ENCODE peak calls at places on chromosomes 6 and 20, in ten cellular contexts. B is upper lobe of left lung; Q is osteoblast; J is tibial artery; W is upper lobe of right lung; E is heart right ventricle; T is K562; U is psoas muscle; S is PC-3; M is CD8-positive, alpha-beta T cell. A is an unnamed sample.
A peak's percentile ranks its signal among the peaks of the same experiment; 100 is the strongest.

GRCh38 chr20:63406617-63407245 is 45.6 kb upstream of the CHRNA4 start:
- DNase-seq in J (no peak), U (no peak), T (no peak), W (no peak), B (no peak), E (no peak), M (no peak), S (no peak), Q (no peak), A (no peak)

GRCh38 chr6:127939442-127940066 is 38.7 kb upstream of the THEMIS start:
- DNase-seq in S (peak; percentile 71), T (no peak), W (no peak), M (no peak), U (no peak), J (no peak), E (no peak), B (no peak), Q (peak; percentile 69), A (no peak)

GRCh38 chr6:13523826-13524622 is 36.6 kb upstream of the GFOD1 start:
- DNase-seq in S (no peak), W (no peak), Q (peak; percentile 67), B (no peak), T (no peak), U (peak; percentile 75), M (no peak), E (no peak), J (no peak), A (no peak)

GRCh38 chr6:49110876-49111275 is 352.2 kb downstream of the MMUT start:
- DNase-seq in Q (no peak), B (no peak), E (no peak), U (no peak), J (no peak), S (no peak), T (no peak), W (no peak), M (no peak), A (no peak)

GRCh38 chr6:13702809-13703302 is 8.8 kb downstream of the RANBP9 start:
- DNase-seq in B (no peak), S (no peak), Q (no peak), E (no peak), T (peak; percentile 45), J (no peak), U (no peak), M (no peak), W (no peak), A (no peak)

GRCh38 chr6:139820191-139820590 is 445.7 kb upstream of the CITED2 start:
- DNase-seq in S (peak; percentile 62), Q (peak; percentile 69), W (no peak), M (no peak), B (no peak), T (no peak), E (no peak), J (no peak), U (no peak), A (no peak)

GRCh38 chr20:11204926-11205768 is 531.3 kb upstream of the JAG1 start:
- DNase-seq in W (no peak), T (no peak), B (peak; percentile 70), S (peak; percentile 84), J (peak; percentile 50), U (peak; percentile 52), Q (no peak), E (peak; percentile 19), M (no peak), A (peak; percentile 82)

GRCh38 chr20:45087814-45088213 is 13.1 kb downstream of the KCNS1 start:
- DNase-seq in U (no peak), S (peak; percentile 70), Q (no peak), M (no peak), W (no peak), T (no peak), J (no peak), E (no peak), B (no peak), A (no peak)

GRCh38 chr20:44649976-44650375 is 1.5 kb downstream of the ADA start:
- DNase-seq in M (no peak), Q (no peak), S (no peak), B (no peak), E (no peak), J (no peak), W (no peak), U (no peak), T (no peak), A (no peak)

GRCh38 chr6:54307412-54308036 is 717 bp upstream of the TINAG start:
- DNase-seq in Q (no peak), B (no peak), M (no peak), S (peak; percentile 59), T (no peak), W (no peak), E (no peak), U (no peak), J (no peak), A (no peak)

GRCh38 chr6:5219292-5219691 is 41.5 kb downstream of the LYRM4 start:
- DNase-seq in Q (no peak), S (no peak), M (no peak), E (no peak), T (no peak), J (no peak), W (no peak), B (no peak), U (no peak), A (no peak)

GRCh38 chr6:168103036-168103830 is 24.2 kb upstream of the FRMD1 start:
- DNase-seq in T (no peak), W (peak; percentile 40), M (no peak), J (no peak), B (no peak), S (no peak), Q (peak; percentile 88), U (peak; percentile 8), E (no peak), A (no peak)

GRCh38 chr6:27290065-27290849 is 21.8 kb downstream of the POM121L2 start:
- DNase-seq in E (no peak), B (no peak), W (no peak), Q (no peak), T (peak; percentile 81), S (no peak), U (no peak), J (no peak), M (no peak), A (no peak)
- H3K27me3 ChIP-seq in E (peaks cover 100% of the 10 kb centered on the region), B (no peaks in the 10 kb centered on the region), W (peaks cover 99% of the 10 kb centered on the region), Q (peaks cover 52% of the 10 kb centered on the region), T (no peaks in the 10 kb centered on the region), S (no peaks in the 10 kb centered on the region), U (peaks cover 28% of the 10 kb centered on the region), J (peaks cover 94% of the 10 kb centered on the region), M (peaks cover 65% of the 10 kb centered on the region), A (peaks cover 5% of the 10 kb centered on the region)

DNA sequence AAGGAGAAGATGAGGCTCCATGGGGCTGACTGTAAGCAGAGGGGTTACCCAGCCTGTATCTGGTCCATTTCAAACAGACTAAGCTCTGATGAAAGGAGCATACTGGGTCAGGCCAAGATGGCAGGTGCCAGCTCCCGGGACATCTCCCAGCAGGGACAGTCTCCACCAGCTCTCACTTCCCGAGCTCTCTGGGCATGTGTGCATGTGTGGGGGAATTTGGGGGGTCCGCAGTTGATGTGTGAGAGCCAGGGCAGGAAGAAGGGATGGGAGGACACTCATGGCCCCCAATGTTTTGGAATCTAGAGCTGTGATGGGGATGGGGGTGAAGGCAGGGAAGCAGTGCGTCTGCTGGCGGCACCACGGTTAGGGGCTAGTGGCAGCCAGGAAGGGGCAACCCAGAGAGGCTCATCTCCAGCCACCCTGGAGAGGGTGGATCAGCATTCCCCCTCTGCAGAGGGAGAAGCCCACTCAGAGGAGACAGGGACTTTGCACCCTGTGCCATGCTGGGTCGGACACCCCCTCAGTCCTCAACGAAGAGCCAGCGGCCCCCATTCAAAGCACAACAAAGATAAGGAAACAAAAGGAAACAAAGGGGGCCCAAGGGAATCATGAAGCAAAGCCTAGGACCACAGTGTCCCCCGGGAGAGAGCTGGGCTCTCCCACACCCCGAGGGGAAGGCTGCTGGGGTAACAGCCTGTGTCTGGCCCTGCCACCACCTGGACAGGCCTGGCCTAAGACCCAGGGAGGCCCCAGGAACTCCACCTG is 52.4 kb downstream of the DSTN start:
- DNase-seq in E (no peak), T (no peak), B (peak; percentile 10), M (no peak), Q (peak; percentile 77), W (peak; percentile 37), U (no peak), J (peak; percentile 9), S (no peak), A (peak; percentile 11)
- H3K4me1 ChIP-seq in E (no peaks in the 10 kb centered on the region), T (no peaks in the 10 kb centered on the region), B (no peaks in the 10 kb centered on the region), M (no peaks in the 10 kb centered on the region), Q (no peaks in the 10 kb centered on the region), W (no peaks in the 10 kb centered on the region), U (no peaks in the 10 kb centered on the region), J (peaks cover 7% of the 10 kb centered on the region), S (no peaks in the 10 kb centered on the region), A (peaks cover 28% of the 10 kb centered on the region)

DNA sequence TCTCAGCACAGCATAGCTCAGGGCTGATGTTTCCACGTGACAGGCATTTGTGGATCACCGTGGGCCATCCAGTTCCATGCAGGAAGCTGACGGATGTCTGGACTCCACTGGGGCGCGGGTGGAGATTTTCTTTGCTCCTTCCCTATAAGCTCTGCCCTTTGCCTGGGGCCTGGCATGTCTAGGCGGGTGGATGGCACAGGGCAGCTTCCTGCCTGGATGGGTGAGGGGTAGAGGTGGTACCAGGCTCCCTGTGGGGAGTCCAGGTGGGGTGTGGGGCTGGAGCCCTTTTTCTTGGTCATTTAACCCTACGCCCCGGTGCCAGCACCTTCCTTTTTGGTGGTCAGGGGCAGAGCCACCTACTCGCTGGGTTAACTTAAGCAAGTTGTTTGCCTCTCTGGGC is 10.4 kb downstream of the FAM110A start:
- DNase-seq in W (no peak), E (no peak), M (no peak), U (no peak), S (no peak), T (no peak), B (no peak), J (no peak), Q (no peak), A (no peak)
- H3K27me3 ChIP-seq in W (no peaks in the 10 kb centered on the region), E (peaks cover 4% of the 10 kb centered on the region), M (no peaks in the 10 kb centered on the region), U (peaks cover 4% of the 10 kb centered on the region), S (no peaks in the 10 kb centered on the region), T (no peaks in the 10 kb centered on the region), B (no peaks in the 10 kb centered on the region), J (peaks cover 24% of the 10 kb centered on the region), Q (no peaks in the 10 kb centered on the region), A (no peaks in the 10 kb centered on the region)

DNA sequence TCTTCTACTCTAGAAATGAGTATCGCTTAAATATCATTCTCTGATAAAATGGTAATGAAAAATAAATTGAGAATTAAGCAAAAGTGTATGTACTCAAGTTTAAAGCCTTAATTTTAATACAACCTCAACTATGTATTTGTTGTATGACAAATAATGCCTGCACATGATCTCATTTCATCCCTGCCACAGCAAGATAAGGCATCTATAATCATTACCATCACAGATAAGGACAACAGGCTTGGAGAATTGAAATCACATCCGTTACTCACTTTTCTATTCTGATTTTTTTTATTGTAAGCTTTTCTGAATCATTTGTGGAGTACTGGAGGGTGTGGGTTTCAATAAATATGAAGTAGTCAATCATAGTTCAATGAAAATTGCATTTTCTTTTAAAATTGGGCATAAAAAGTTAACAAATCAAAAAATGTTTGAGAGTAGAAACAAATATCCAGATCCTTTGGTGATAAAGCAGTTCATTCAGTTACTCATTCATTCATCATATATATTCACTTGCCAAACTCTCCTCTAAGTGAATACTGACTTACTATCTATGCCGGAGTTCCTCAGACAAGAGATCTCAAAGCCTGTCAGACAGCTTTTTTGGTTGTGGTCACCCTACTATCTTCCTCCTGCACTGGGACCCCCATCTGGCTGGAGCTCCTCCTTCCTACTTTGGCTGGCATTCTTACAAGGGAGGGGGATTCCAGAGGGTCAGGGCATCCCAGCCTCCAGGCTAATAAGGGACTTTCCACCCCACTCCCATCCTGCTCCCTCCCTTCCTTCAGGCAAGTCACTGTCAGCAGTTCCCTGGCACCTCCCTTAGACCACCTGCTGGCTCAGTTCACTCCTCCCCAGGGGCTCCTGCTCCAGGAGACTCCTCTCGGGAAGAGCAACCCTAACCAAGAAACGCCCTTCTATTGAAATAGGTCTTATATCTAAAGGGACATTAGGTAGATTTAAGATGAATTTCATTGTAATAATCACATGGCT is 118.6 kb downstream of the OGFRL1 start:
- DNase-seq in U (no peak), T (no peak), J (no peak), Q (no peak), B (no peak), S (peak; percentile 53), E (no peak), M (no peak), W (no peak), A (no peak)
- H3K4me1 ChIP-seq in U (peaks cover 76% of the 10 kb centered on the region), T (no peaks in the 10 kb centered on the region), J (peaks cover 73% of the 10 kb centered on the region), Q (peaks cover 85% of the 10 kb centered on the region), B (peaks cover 56% of the 10 kb centered on the region), S (peaks cover 50% of the 10 kb centered on the region), E (peaks cover 26% of the 10 kb centered on the region), M (no peaks in the 10 kb centered on the region), W (peaks cover 37% of the 10 kb centered on the region), A (peaks cover 32% of the 10 kb centered on the region)